ENCODE peak calls at places on chromosomes 12 and 14, in four cellular contexts. A, E, F and J are unnamed samples.

GRCh38 chr12:127562781-127563180 is 704.2 kb upstream of the TMEM132C start:
- DNase-seq in E (no peak), F (no peak), A (no peak), J (no peak)

GRCh38 chr12:55929306-55929791 is 1.6 kb upstream of the DGKA start:
- DNase-seq in E (no peak), F (no peak), A (peak), J (no peak)

GRCh38 chr12:62123721-62124203 is 136.4 kb upstream of the USP15 start:
- DNase-seq in E (peak), A (no peak), F (peak), J (peak)

GRCh38 chr14:33118653-33119052 is 180.0 kb downstream of the NPAS3 start:
- DNase-seq in A (no peak), E (no peak), F (peak), J (no peak)

GRCh38 chr12:75578546-75578945 is 67.1 kb upstream of the KRR1 start:
- DNase-seq in F (peak), E (no peak), A (no peak), J (no peak)

GRCh38 chr12:115672506-115673080 is 604.9 kb downstream of the MED13L start:
- DNase-seq in E (no peak), F (no peak), A (no peak), J (no peak)

GRCh38 chr14:59032821-59033220 is 155.6 kb upstream of the DAAM1 start:
- DNase-seq in A (no peak), E (no peak), F (no peak), J (no peak)

GRCh38 chr12:50088577-50089335 is 3.6 kb downstream of the SMARCD1 start:
- DNase-seq in F (peak), A (no peak), E (peak), J (peak)

GRCh38 chr14:81331229-81332026 is 68.7 kb downstream of the STON2 start:
- DNase-seq in F (peak), E (no peak), A (no peak), J (no peak)

GRCh38 chr12:90484130-90484529 is 470.8 kb downstream of the CCER1 start:
- DNase-seq in E (no peak), A (no peak), F (no peak), J (no peak)

GRCh38 chr12:48201091-48201490 is 2.0 kb downstream of the OR10AD1 start:
- DNase-seq in E (no peak), A (no peak), F (no peak), J (no peak)

GRCh38 chr12:127664901-127665300 is 602.1 kb upstream of the TMEM132C start:
- DNase-seq in E (no peak), F (no peak), A (no peak), J (no peak)

GRCh38 chr12:53751336-53752191 is at the start of gene CISTR:
- DNase-seq in F (peak), E (no peak), A (no peak), J (no peak)

GRCh38 chr12:72146495-72146894 is 125.7 kb upstream of the TRHDE start:
- DNase-seq in F (no peak), E (no peak), A (no peak), J (no peak)

GRCh38 chr12:109759595-109759994 is 46.0 kb downstream of the FAM222A start:
- DNase-seq in E (no peak), F (no peak), A (no peak), J (no peak)

GRCh38 chr12:115988629-115989563 is 288.6 kb downstream of the MED13L start:
- DNase-seq in A (no peak), F (no peak), E (no peak), J (no peak)

GRCh38 chr12:26554332-26554731 is 278.7 kb downstream of the ITPR2 start:
- DNase-seq in F (no peak), E (no peak), A (no peak), J (no peak)

GRCh38 chr12:116761499-116761898 is 23.4 kb downstream of the RNFT2 start:
- DNase-seq in F (no peak), A (no peak), E (no peak), J (no peak)

GRCh38 chr12:88310069-88310468 is 168.0 kb downstream of the TMTC3 start:
- DNase-seq in F (no peak), E (no peak), A (no peak), J (no peak)

GRCh38 chr14:93430889-93431670 is at the start of gene UNC79:
- DNase-seq in E (no peak), F (peak), A (no peak), J (no peak)

GRCh38 chr12:75724913-75725312 is 213.5 kb upstream of the KRR1 start:
- DNase-seq in A (no peak), F (peak), E (peak), J (peak)

GRCh38 chr12:72300728-72301127 is 28.6 kb downstream of the TRHDE start:
- DNase-seq in F (no peak), A (no peak), E (no peak), J (no peak)

GRCh38 chr14:38758661-38759060 is 344.4 kb downstream of the SEC23A start:
- DNase-seq in A (no peak), F (no peak), E (no peak), J (no peak)

GRCh38 chr14:57943038-57943437 is 77.1 kb upstream of the SLC35F4 start:
- DNase-seq in E (no peak), A (no peak), F (no peak), J (no peak)

GRCh38 chr14:83260751-83261150 is 1727.1 kb upstream of the SEL1L start:
- DNase-seq in A (no peak), E (no peak), F (no peak), J (no peak)

GRCh38 chr14:93132472-93133065 is 16.8 kb upstream of the ITPK1 start:
- DNase-seq in A (no peak), F (peak), E (peak), J (no peak)

GRCh38 chr14:32637582-32637981 is 301.1 kb upstream of the NPAS3 start:
- DNase-seq in A (no peak), F (no peak), E (no peak), J (no peak)

GRCh38 chr12:76706099-76706498 is 57.8 kb upstream of the ZDHHC17 start:
- DNase-seq in A (no peak), E (no peak), F (no peak), J (no peak)

GRCh38 chr14:101813833-101814232 is 52.3 kb downstream of the PPP2R5C start:
- DNase-seq in F (no peak), E (no peak), A (no peak), J (no peak)

GRCh38 chr14:72471346-72471745 is 422.6 kb downstream of the DPF3 start:
- DNase-seq in E (no peak), F (no peak), A (no peak), J (no peak)

GRCh38 chr12:112116232-112117060 is 7.9 kb upstream of the NAA25 start:
- DNase-seq in E (peak), F (peak), A (no peak), J (peak)

GRCh38 chr14:61894452-61895077 is 132.3 kb downstream of the SNAPC1 start:
- DNase-seq in E (peak), A (no peak), F (peak), J (peak)

GRCh38 chr12:24631691-24632090 is 317.2 kb downstream of the BCAT1 start:
- DNase-seq in E (no peak), A (no peak), F (no peak), J (no peak)

GRCh38 chr12:68418137-68418460 is 85.9 kb upstream of the MDM1 start:
- DNase-seq in A (no peak), F (no peak), E (no peak), J (no peak)

GRCh38 chr14:69303086-69303485 is 43.1 kb downstream of the GALNT16 start:
- DNase-seq in A (no peak), F (no peak), E (no peak), J (no peak)

GRCh38 chr12:91732086-91732485 is 413.6 kb downstream of the BTG1 start:
- DNase-seq in A (no peak), E (peak), F (no peak), J (no peak)

GRCh38 chr12:12032260-12032761 is 38.4 kb upstream of the BCL2L14 start:
- DNase-seq in A (no peak), F (no peak), E (no peak), J (no peak)